ENCODE peak calls at places on chromosomes 6 and 20, in seven cellular contexts. One of them, this sample, is unnamed. For H3K4me1, the result is how much of the 10 kb centered on the place peaks cover.

GRCh38 chr20:22462975-22463914 is 121.1 kb downstream of the FOXA2 start:
- DNase-seq in A549: no peak
- DNase-seq in breast epithelium: no peak
- DNase-seq in adrenal gland: no peak
- DNase-seq in prostate gland: no peak
- DNase-seq in spleen: no peak
- DNase-seq in heart left ventricle: no peak
- DNase-seq in this sample: no peak

GRCh38 chr20:50658804-50659380 is 32.5 kb downstream of the RIPOR3 start:
- DNase-seq in prostate gland: no peak
- DNase-seq in heart left ventricle: peak
- DNase-seq in breast epithelium: no peak
- DNase-seq in spleen: no peak
- DNase-seq in adrenal gland: peak
- DNase-seq in A549: no peak
- DNase-seq in this sample: no peak

GRCh38 chr6:136526196-136526930 is 23.9 kb downstream of the MAP7 start:
- DNase-seq in prostate gland: peak
- DNase-seq in heart left ventricle: peak
- DNase-seq in adrenal gland: peak
- DNase-seq in breast epithelium: no peak
- DNase-seq in A549: peak
- DNase-seq in spleen: peak
- DNase-seq in this sample: peak

GRCh38 chr6:29917843-29918242 is 24.5 kb upstream of the HLA-A start:
- DNase-seq in A549: no peak
- DNase-seq in prostate gland: no peak
- DNase-seq in adrenal gland: no peak
- DNase-seq in heart left ventricle: no peak
- DNase-seq in spleen: no peak
- DNase-seq in breast epithelium: no peak
- DNase-seq in this sample: no peak

GRCh38 chr20:11979306-11980128 is 61.8 kb downstream of the BTBD3 start:
- DNase-seq in breast epithelium: no peak
- DNase-seq in heart left ventricle: no peak
- DNase-seq in A549: no peak
- DNase-seq in adrenal gland: no peak
- DNase-seq in spleen: no peak
- DNase-seq in prostate gland: no peak
- DNase-seq in this sample: no peak

GRCh38 chr20:409697-410559 is 1.8 kb downstream of the RBCK1 start:
- DNase-seq in prostate gland: no peak
- DNase-seq in heart left ventricle: no peak
- DNase-seq in A549: no peak
- DNase-seq in breast epithelium: no peak
- DNase-seq in spleen: peak
- DNase-seq in adrenal gland: peak
- DNase-seq in this sample: no peak

GRCh38 chr6:146892613-146893401 is 294.0 kb downstream of the ADGB start:
- DNase-seq in breast epithelium: no peak
- DNase-seq in adrenal gland: no peak
- DNase-seq in heart left ventricle: no peak
- DNase-seq in prostate gland: no peak
- DNase-seq in A549: no peak
- DNase-seq in spleen: no peak
- DNase-seq in this sample: peak

GRCh38 chr20:38414769-38415450 is 20.2 kb downstream of the SNHG17 start:
- DNase-seq in breast epithelium: no peak
- DNase-seq in adrenal gland: no peak
- DNase-seq in A549: no peak
- DNase-seq in spleen: no peak
- DNase-seq in heart left ventricle: no peak
- DNase-seq in prostate gland: no peak
- DNase-seq in this sample: peak

GRCh38 chr6:131754088-131754487 is 43.3 kb upstream of the CTAGE9 start:
- DNase-seq in prostate gland: no peak
- DNase-seq in breast epithelium: no peak
- DNase-seq in heart left ventricle: no peak
- DNase-seq in spleen: no peak
- DNase-seq in A549: no peak
- DNase-seq in adrenal gland: no peak
- DNase-seq in this sample: no peak

GRCh38 chr6:12150812-12151432 is 138.8 kb downstream of the HIVEP1 start:
- DNase-seq in heart left ventricle: no peak
- DNase-seq in prostate gland: peak
- DNase-seq in adrenal gland: no peak
- DNase-seq in spleen: peak
- DNase-seq in breast epithelium: no peak
- DNase-seq in A549: peak
- DNase-seq in this sample: no peak

GRCh38 chr6:25278557-25278913 is 639 bp upstream of the CARMIL1 start:
- DNase-seq in prostate gland: no peak
- DNase-seq in breast epithelium: no peak
- DNase-seq in adrenal gland: no peak
- DNase-seq in heart left ventricle: no peak
- DNase-seq in spleen: no peak
- DNase-seq in A549: no peak
- DNase-seq in this sample: no peak

GRCh38 chr6:4319992-4320683 is 184.8 kb upstream of the ECI2 start:
- DNase-seq in A549: no peak
- DNase-seq in heart left ventricle: no peak
- DNase-seq in breast epithelium: no peak
- DNase-seq in prostate gland: no peak
- DNase-seq in spleen: no peak
- DNase-seq in adrenal gland: no peak
- DNase-seq in this sample: no peak

GRCh38 chr20:46551508-46552280 is 1.2 kb upstream of the OCSTAMP start:
- DNase-seq in prostate gland: no peak
- DNase-seq in adrenal gland: no peak
- DNase-seq in heart left ventricle: no peak
- DNase-seq in spleen: no peak
- DNase-seq in A549: no peak
- DNase-seq in breast epithelium: no peak
- DNase-seq in this sample: no peak

GRCh38 chr6:46010771-46011170 is 4.9 kb downstream of the CLIC5 start:
- DNase-seq in prostate gland: no peak
- DNase-seq in breast epithelium: no peak
- DNase-seq in heart left ventricle: no peak
- DNase-seq in adrenal gland: peak
- DNase-seq in spleen: no peak
- DNase-seq in A549: no peak
- DNase-seq in this sample: no peak

GRCh38 chr20:41329435-41330342 is 10.9 kb upstream of the LPIN3 start:
- DNase-seq in prostate gland: peak
- DNase-seq in heart left ventricle: peak
- DNase-seq in breast epithelium: no peak
- DNase-seq in A549: peak
- DNase-seq in adrenal gland: peak
- DNase-seq in spleen: peak
- DNase-seq in this sample: peak

GRCh38 chr20:33897313-33897912 is 86.3 kb downstream of the CHMP4B start:
- DNase-seq in spleen: no peak
- DNase-seq in A549: no peak
- DNase-seq in heart left ventricle: no peak
- DNase-seq in adrenal gland: no peak
- DNase-seq in prostate gland: no peak
- DNase-seq in breast epithelium: no peak
- DNase-seq in this sample: no peak
- TF ChIP-seq CTCF in spleen: no peak
- TF ChIP-seq CTCF in A549: no peak
- TF ChIP-seq CTCF in heart left ventricle: no peak
- TF ChIP-seq CTCF in adrenal gland: no peak
- TF ChIP-seq CTCF in prostate gland: no peak
- TF ChIP-seq CTCF in breast epithelium: no peak
- TF ChIP-seq CTCF in this sample: no peak

GRCh38 chr20:62560162-62560561 is 82.1 kb upstream of the SLCO4A1 start:
- DNase-seq in prostate gland: no peak
- DNase-seq in heart left ventricle: no peak
- DNase-seq in spleen: no peak
- DNase-seq in breast epithelium: no peak
- DNase-seq in A549: no peak
- DNase-seq in adrenal gland: no peak
- DNase-seq in this sample: no peak

GRCh38 chr20:62557425-62557824 is 81.6 kb upstream of the GATA5 start:
- DNase-seq in A549: no peak
- DNase-seq in prostate gland: no peak
- DNase-seq in spleen: no peak
- DNase-seq in breast epithelium: no peak
- DNase-seq in adrenal gland: no peak
- DNase-seq in heart left ventricle: no peak
- DNase-seq in this sample: peak

GRCh38 chr20:62557999-62558408 is 82.2 kb upstream of the GATA5 start:
- DNase-seq in breast epithelium: no peak
- DNase-seq in heart left ventricle: no peak
- DNase-seq in A549: no peak
- DNase-seq in spleen: no peak
- DNase-seq in prostate gland: no peak
- DNase-seq in adrenal gland: no peak
- DNase-seq in this sample: no peak

GRCh38 chr20:62561182-62561581 is 81.1 kb upstream of the SLCO4A1 start:
- DNase-seq in breast epithelium: no peak
- DNase-seq in spleen: no peak
- DNase-seq in adrenal gland: no peak
- DNase-seq in A549: no peak
- DNase-seq in heart left ventricle: no peak
- DNase-seq in prostate gland: no peak
- DNase-seq in this sample: peak

DNA sequence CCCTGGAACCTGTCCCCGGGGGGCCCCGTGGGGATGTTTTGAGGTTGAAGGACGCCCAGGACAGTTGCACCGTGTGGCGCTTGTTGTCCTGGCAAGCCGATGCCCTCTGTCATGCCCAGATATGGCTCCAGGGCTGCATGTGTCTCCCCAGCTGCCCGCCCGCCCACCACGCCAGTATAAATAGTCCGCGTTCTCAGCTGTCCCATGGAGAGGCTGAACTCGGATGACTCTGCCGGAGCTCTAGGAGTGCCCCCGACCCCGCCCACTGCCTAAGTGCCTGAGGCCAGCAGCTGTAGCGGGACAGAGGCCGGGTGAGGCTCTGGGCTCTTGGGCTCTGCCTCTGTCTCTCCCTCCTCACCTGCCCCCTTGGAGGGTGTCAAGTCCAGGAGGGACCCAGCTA is 83.0 kb upstream of the GATA5 start:
- DNase-seq in heart left ventricle: peak
- DNase-seq in adrenal gland: no peak
- DNase-seq in spleen: no peak
- DNase-seq in prostate gland: no peak
- DNase-seq in A549: no peak
- DNase-seq in breast epithelium: no peak
- DNase-seq in this sample: no peak
- TF ChIP-seq POLR2A in heart left ventricle: peak
- TF ChIP-seq POLR2A in adrenal gland: no peak
- TF ChIP-seq POLR2A in spleen: no peak
- TF ChIP-seq POLR2A in prostate gland: no peak
- TF ChIP-seq POLR2A in A549: no peak
- TF ChIP-seq POLR2A in breast epithelium: no peak
- TF ChIP-seq POLR2A in this sample: no peak

DNA sequence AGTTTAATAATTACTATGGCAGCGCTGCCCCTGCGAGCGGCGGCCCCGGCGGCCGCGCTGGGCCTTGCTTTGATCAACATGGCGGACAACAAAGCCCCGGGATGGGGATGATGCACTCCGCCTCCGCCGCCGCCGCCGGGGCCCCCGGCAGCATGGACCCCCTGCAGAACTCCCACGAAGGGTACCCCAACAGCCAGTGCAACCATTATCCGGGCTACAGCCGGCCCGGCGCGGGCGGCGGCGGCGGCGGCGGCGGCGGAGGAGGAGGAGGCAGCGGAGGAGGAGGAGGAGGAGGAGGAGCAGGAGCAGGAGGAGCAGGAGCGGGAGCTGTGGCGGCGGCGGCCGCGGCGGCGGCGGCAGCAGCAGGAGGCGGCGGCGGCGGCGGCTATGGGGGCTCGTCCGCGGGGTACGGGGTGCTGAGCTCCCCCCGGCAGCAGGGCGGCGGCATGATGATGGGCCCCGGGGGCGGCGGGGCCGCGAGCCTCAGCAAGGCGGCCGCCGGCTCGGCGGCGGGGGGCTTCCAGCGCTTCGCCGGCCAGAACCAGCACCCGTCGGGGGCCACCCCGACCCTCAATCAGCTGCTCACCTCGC is 1.5 kb downstream of the ARID1B start:
- DNase-seq in heart left ventricle: peak
- DNase-seq in prostate gland: peak
- DNase-seq in adrenal gland: peak
- DNase-seq in spleen: peak
- DNase-seq in A549: no peak
- DNase-seq in breast epithelium: peak
- DNase-seq in this sample: peak
- H3K4me1 ChIP-seq in heart left ventricle: under half
- H3K4me1 ChIP-seq in prostate gland: under half
- H3K4me1 ChIP-seq in adrenal gland: under half
- H3K4me1 ChIP-seq in spleen: under half
- H3K4me1 ChIP-seq in A549: under half
- H3K4me1 ChIP-seq in breast epithelium: under half
- H3K4me1 ChIP-seq in this sample: under half

DNA sequence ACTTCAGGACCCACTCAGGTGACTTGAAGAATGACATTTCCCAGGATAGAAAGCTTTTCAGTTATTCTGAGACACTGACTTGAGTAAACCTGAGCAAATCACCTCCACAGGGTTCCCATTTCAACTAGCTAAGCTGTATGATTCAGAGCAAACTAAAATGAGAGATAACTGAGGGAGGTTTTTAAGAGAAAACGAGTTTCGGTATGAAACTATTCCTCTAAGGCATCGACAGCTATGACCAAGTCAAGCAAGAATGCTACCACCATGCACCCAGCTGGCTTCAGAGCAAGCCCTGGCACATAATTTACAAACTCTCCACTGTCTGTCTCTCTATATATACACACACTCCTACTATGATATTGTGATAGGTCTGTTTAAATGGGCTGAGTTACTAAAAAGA is 75.4 kb downstream of the PERP start:
- DNase-seq in spleen: no peak
- DNase-seq in breast epithelium: no peak
- DNase-seq in adrenal gland: no peak
- DNase-seq in prostate gland: no peak
- DNase-seq in A549: no peak
- DNase-seq in heart left ventricle: no peak
- DNase-seq in this sample: no peak
- TF ChIP-seq CTCF in spleen: no peak
- TF ChIP-seq CTCF in breast epithelium: no peak
- TF ChIP-seq CTCF in adrenal gland: no peak
- TF ChIP-seq CTCF in prostate gland: no peak
- TF ChIP-seq CTCF in A549: no peak
- TF ChIP-seq CTCF in heart left ventricle: no peak
- TF ChIP-seq CTCF in this sample: no peak

This sample was measured in upper lobe of left lung.